ENCODE peak calls at places on chromosomes 13 and 19, in seven cellular contexts. D is fibroblast of mammary gland, I is astrocyte, Y is A172, H is dermis microvascular lymphatic vessel endothelial cell, T is NCI-H1417, E is Peyer's patch. K is an unnamed sample.

GRCh38 chr19:41325947-41326706 is 16.2 kb downstream of the CCDC97 start:
- DNase-seq in D (peak; percentile 81), I (peak; percentile 80), Y (no peak), H (peak; percentile 73), T (peak; percentile 62), E (no peak), K (peak; percentile 49)

GRCh38 chr13:40206241-40207109 is 460.0 kb downstream of the FOXO1 start:
- DNase-seq in D (peak; percentile 81), I (peak; percentile 80), Y (no peak), H (peak; percentile 63), T (no peak), E (no peak), K (peak; percentile 52)

GRCh38 chr19:36215276-36216171 is 618 bp downstream of the ZNF146 start:
- DNase-seq in D (peak; percentile 35), I (peak; percentile 51), Y (peak; percentile 11), H (no peak), T (peak; percentile 54), E (no peak), K (no peak)

GRCh38 chr19:50922316-50922853 is 11.2 kb upstream of the KLK4 start:
- DNase-seq in D (peak; percentile 78), I (peak; percentile 25), Y (peak; percentile 57), H (peak; percentile 58), T (peak; percentile 94), E (peak; percentile 79), K (peak; percentile 59)

GRCh38 chr19:41861846-41862245 is 1.8 kb downstream of the RPS19 start:
- DNase-seq in D (no peak), I (no peak), Y (no peak), H (no peak), T (no peak), E (no peak), K (no peak)

GRCh38 chr19:3370214-3370720 is 3.9 kb downstream of the NFIC start:
- DNase-seq in D (no peak), I (no peak), Y (no peak), H (no peak), T (peak; percentile 17), E (no peak), K (no peak)

GRCh38 chr19:46350758-46351159 is 3.9 kb downstream of the PPP5C start:
- DNase-seq in D (no peak), I (no peak), Y (no peak), H (peak; percentile 54), T (no peak), E (peak; percentile 50), K (no peak)

GRCh38 chr13:72680353-72680752 is 47.1 kb downstream of the MZT1 start:
- DNase-seq in D (no peak), I (no peak), Y (no peak), H (no peak), T (no peak), E (no peak), K (no peak)

GRCh38 chr13:109729031-109729870 is 57.1 kb downstream of the IRS2 start:
- DNase-seq in D (no peak), I (peak; percentile 38), Y (no peak), H (no peak), T (peak; percentile 60), E (no peak), K (no peak)

GRCh38 chr13:76939215-76939614 is 9.1 kb upstream of the ACOD1 start:
- DNase-seq in D (peak; percentile 57), I (peak; percentile 46), Y (no peak), H (no peak), T (no peak), E (no peak), K (no peak)

GRCh38 chr13:21343659-21344058 is 115.4 kb downstream of the ZDHHC20 start:
- DNase-seq in D (no peak), I (no peak), Y (no peak), H (no peak), T (no peak), E (no peak), K (no peak)

GRCh38 chr19:18784786-18785120 is 6.4 kb downstream of the COMP start:
- DNase-seq in D (no peak), I (no peak), Y (no peak), H (no peak), T (no peak), E (no peak), K (no peak)

GRCh38 chr13:47798906-47799305 is 202.2 kb downstream of the SUCLA2 start:
- DNase-seq in D (peak; percentile 42), I (no peak), Y (no peak), H (no peak), T (peak; percentile 1), E (no peak), K (no peak)

GRCh38 chr19:8571006-8571411 is 6.2 kb downstream of the MYO1F start:
- DNase-seq in D (peak; percentile 55), I (peak; percentile 31), Y (peak; percentile 84), H (no peak), T (no peak), E (no peak), K (no peak)

GRCh38 chr13:111335263-111335662 is 14.8 kb downstream of the TEX29 start:
- DNase-seq in D (no peak), I (no peak), Y (no peak), H (no peak), T (no peak), E (no peak), K (no peak)

GRCh38 chr19:5968431-5969373 is 9.2 kb downstream of the RANBP3 start:
- DNase-seq in D (no peak), I (peak; percentile 25), Y (no peak), H (no peak), T (peak; percentile 51), E (no peak), K (no peak)

GRCh38 chr19:7622933-7623685 is 6.2 kb downstream of the XAB2 start:
- DNase-seq in D (no peak), I (no peak), Y (no peak), H (no peak), T (no peak), E (no peak), K (no peak)

GRCh38 chr19:52603558-52604207 is 33.6 kb downstream of the ZNF701 start:
- DNase-seq in D (peak; percentile 82), I (peak; percentile 12), Y (no peak), H (no peak), T (no peak), E (no peak), K (no peak)

GRCh38 chr13:100208002-100208401 is 119.1 kb downstream of the PCCA start:
- DNase-seq in D (no peak), I (no peak), Y (no peak), H (no peak), T (no peak), E (no peak), K (no peak)

GRCh38 chr19:13109361-13110098 is 6.9 kb upstream of the LYL1 start:
- DNase-seq in D (no peak), I (no peak), Y (no peak), H (no peak), T (no peak), E (no peak), K (no peak)